ENCODE peak calls at places on chromosomes 16 and 17, in nine cellular contexts. One of them, this sample, is unnamed.

GRCh38 chr16:19071811-19072777 is 4.7 kb downstream of the COQ7 start:
- DNase-seq in A549: peak
- DNase-seq in stomach: peak
- DNase-seq in tibial nerve: no peak
- DNase-seq in endothelial cell of umbilical vein: peak
- DNase-seq in H1: no peak
- DNase-seq in suprapubic skin: peak
- DNase-seq in uterus: no peak
- DNase-seq in testis: peak
- DNase-seq in this sample: no peak

GRCh38 chr17:76585048-76585648 is 512 bp downstream of the ST6GALNAC2 start:
- DNase-seq in stomach: peak
- DNase-seq in H1: no peak
- DNase-seq in suprapubic skin: no peak
- DNase-seq in A549: no peak
- DNase-seq in uterus: no peak
- DNase-seq in testis: no peak
- DNase-seq in endothelial cell of umbilical vein: no peak
- DNase-seq in tibial nerve: no peak
- DNase-seq in this sample: no peak

GRCh38 chr16:67673712-67674580 is 7.3 kb downstream of the C16orf86 start:
- DNase-seq in tibial nerve: peak
- DNase-seq in suprapubic skin: no peak
- DNase-seq in endothelial cell of umbilical vein: peak
- DNase-seq in testis: peak
- DNase-seq in A549: no peak
- DNase-seq in stomach: peak
- DNase-seq in H1: no peak
- DNase-seq in uterus: peak
- DNase-seq in this sample: peak

GRCh38 chr17:50598487-50598886 is 36.2 kb upstream of the ABCC3 start:
- DNase-seq in suprapubic skin: no peak
- DNase-seq in testis: no peak
- DNase-seq in H1: no peak
- DNase-seq in A549: no peak
- DNase-seq in tibial nerve: no peak
- DNase-seq in uterus: no peak
- DNase-seq in endothelial cell of umbilical vein: no peak
- DNase-seq in stomach: no peak
- DNase-seq in this sample: no peak

GRCh38 chr16:29021471-29021870 is 36.6 kb downstream of the LAT start:
- DNase-seq in A549: no peak
- DNase-seq in stomach: no peak
- DNase-seq in tibial nerve: no peak
- DNase-seq in H1: no peak
- DNase-seq in testis: no peak
- DNase-seq in suprapubic skin: no peak
- DNase-seq in endothelial cell of umbilical vein: no peak
- DNase-seq in uterus: no peak
- DNase-seq in this sample: no peak

GRCh38 chr16:67694611-67695010 is 24.5 kb downstream of the GFOD2 start:
- DNase-seq in stomach: no peak
- DNase-seq in endothelial cell of umbilical vein: no peak
- DNase-seq in suprapubic skin: no peak
- DNase-seq in uterus: no peak
- DNase-seq in H1: no peak
- DNase-seq in testis: no peak
- DNase-seq in tibial nerve: no peak
- DNase-seq in A549: no peak
- DNase-seq in this sample: no peak

GRCh38 chr17:8991514-8992285 is 26.2 kb upstream of the PIK3R5 start:
- DNase-seq in stomach: peak
- DNase-seq in testis: peak
- DNase-seq in H1: no peak
- DNase-seq in A549: peak
- DNase-seq in tibial nerve: peak
- DNase-seq in suprapubic skin: peak
- DNase-seq in uterus: peak
- DNase-seq in endothelial cell of umbilical vein: peak
- DNase-seq in this sample: peak

GRCh38 chr17:12180644-12181261 is 160.1 kb downstream of the MAP2K4 start:
- DNase-seq in A549: peak
- DNase-seq in suprapubic skin: no peak
- DNase-seq in endothelial cell of umbilical vein: peak
- DNase-seq in testis: peak
- DNase-seq in tibial nerve: no peak
- DNase-seq in H1: no peak
- DNase-seq in uterus: peak
- DNase-seq in stomach: no peak
- DNase-seq in this sample: peak

GRCh38 chr17:21815352-21816063 is 123.2 kb downstream of the KCNJ18 start:
- DNase-seq in uterus: no peak
- DNase-seq in A549: no peak
- DNase-seq in tibial nerve: no peak
- DNase-seq in testis: no peak
- DNase-seq in stomach: no peak
- DNase-seq in H1: no peak
- DNase-seq in endothelial cell of umbilical vein: no peak
- DNase-seq in suprapubic skin: no peak
- DNase-seq in this sample: no peak

GRCh38 chr16:25066747-25067631 is 44.6 kb upstream of the LCMT1 start:
- DNase-seq in suprapubic skin: peak
- DNase-seq in uterus: peak
- DNase-seq in A549: peak
- DNase-seq in stomach: peak
- DNase-seq in H1: peak
- DNase-seq in testis: peak
- DNase-seq in tibial nerve: peak
- DNase-seq in endothelial cell of umbilical vein: peak
- DNase-seq in this sample: peak
- TF ChIP-seq POLR2A in suprapubic skin: peak
- TF ChIP-seq POLR2A in uterus: peak
- TF ChIP-seq POLR2A in A549: peak
- TF ChIP-seq POLR2A in stomach: no peak
- TF ChIP-seq POLR2A in H1: peak
- TF ChIP-seq POLR2A in testis: peak
- TF ChIP-seq POLR2A in tibial nerve: peak
- TF ChIP-seq POLR2A in endothelial cell of umbilical vein: peak
- TF ChIP-seq POLR2A in this sample: peak

GRCh38 chr17:75128694-75129505 is 2.6 kb downstream of the NT5C start:
- DNase-seq in uterus: no peak
- DNase-seq in H1: no peak
- DNase-seq in testis: no peak
- DNase-seq in endothelial cell of umbilical vein: no peak
- DNase-seq in tibial nerve: no peak
- DNase-seq in stomach: no peak
- DNase-seq in A549: no peak
- DNase-seq in suprapubic skin: no peak
- DNase-seq in this sample: no peak

GRCh38 chr17:75125984-75126383 is 5.6 kb downstream of the NT5C start:
- DNase-seq in testis: no peak
- DNase-seq in stomach: no peak
- DNase-seq in endothelial cell of umbilical vein: no peak
- DNase-seq in suprapubic skin: no peak
- DNase-seq in uterus: no peak
- DNase-seq in A549: peak
- DNase-seq in H1: no peak
- DNase-seq in tibial nerve: no peak
- DNase-seq in this sample: no peak

GRCh38 chr17:75126954-75127353 is 4.6 kb downstream of the NT5C start:
- DNase-seq in A549: no peak
- DNase-seq in H1: no peak
- DNase-seq in endothelial cell of umbilical vein: no peak
- DNase-seq in testis: no peak
- DNase-seq in tibial nerve: no peak
- DNase-seq in uterus: no peak
- DNase-seq in suprapubic skin: no peak
- DNase-seq in stomach: no peak
- DNase-seq in this sample: no peak

GRCh38 chr17:75124041-75124818 is 7.3 kb downstream of the NT5C start:
- DNase-seq in stomach: peak
- DNase-seq in A549: peak
- DNase-seq in uterus: peak
- DNase-seq in H1: no peak
- DNase-seq in suprapubic skin: no peak
- DNase-seq in tibial nerve: no peak
- DNase-seq in endothelial cell of umbilical vein: peak
- DNase-seq in testis: no peak
- DNase-seq in this sample: peak

GRCh38 chr17:75124819-75125162 is 6.8 kb downstream of the NT5C start:
- DNase-seq in testis: no peak
- DNase-seq in stomach: no peak
- DNase-seq in endothelial cell of umbilical vein: no peak
- DNase-seq in tibial nerve: no peak
- DNase-seq in A549: no peak
- DNase-seq in uterus: no peak
- DNase-seq in suprapubic skin: no peak
- DNase-seq in H1: no peak
- DNase-seq in this sample: no peak
- TF ChIP-seq POLR2A in testis: no peak
- TF ChIP-seq POLR2A in stomach: no peak
- TF ChIP-seq POLR2A in endothelial cell of umbilical vein: no peak
- TF ChIP-seq POLR2A in tibial nerve: no peak
- TF ChIP-seq POLR2A in A549: no peak
- TF ChIP-seq POLR2A in uterus: no peak
- TF ChIP-seq POLR2A in suprapubic skin: no peak
- TF ChIP-seq POLR2A in H1: no peak
- TF ChIP-seq POLR2A in this sample: no peak

GRCh38 chr17:48471807-48472484 is 41.9 kb upstream of the SKAP1 start:
- DNase-seq in uterus: no peak
- DNase-seq in stomach: no peak
- DNase-seq in tibial nerve: no peak
- DNase-seq in suprapubic skin: no peak
- DNase-seq in H1: no peak
- DNase-seq in testis: no peak
- DNase-seq in endothelial cell of umbilical vein: no peak
- DNase-seq in A549: no peak
- DNase-seq in this sample: no peak
- TF ChIP-seq POLR2A in uterus: no peak
- TF ChIP-seq POLR2A in stomach: no peak
- TF ChIP-seq POLR2A in tibial nerve: no peak
- TF ChIP-seq POLR2A in suprapubic skin: no peak
- TF ChIP-seq POLR2A in H1: no peak
- TF ChIP-seq POLR2A in testis: no peak
- TF ChIP-seq POLR2A in endothelial cell of umbilical vein: no peak
- TF ChIP-seq POLR2A in A549: no peak
- TF ChIP-seq POLR2A in this sample: no peak

GRCh38 chr16:1494129-1494640 is 1.0 kb downstream of the TELO2 start:
- DNase-seq in tibial nerve: no peak
- DNase-seq in A549: peak
- DNase-seq in suprapubic skin: peak
- DNase-seq in stomach: peak
- DNase-seq in uterus: no peak
- DNase-seq in testis: peak
- DNase-seq in H1: peak
- DNase-seq in endothelial cell of umbilical vein: peak
- DNase-seq in this sample: no peak

GRCh38 chr16:1492082-1492922 is 858 bp upstream of the TELO2 start:
- DNase-seq in testis: no peak
- DNase-seq in H1: no peak
- DNase-seq in tibial nerve: no peak
- DNase-seq in endothelial cell of umbilical vein: no peak
- DNase-seq in A549: no peak
- DNase-seq in uterus: no peak
- DNase-seq in suprapubic skin: no peak
- DNase-seq in stomach: no peak
- DNase-seq in this sample: no peak

GRCh38 chr16:1494711-1495110 is 1.6 kb downstream of the TELO2 start:
- DNase-seq in H1: no peak
- DNase-seq in uterus: no peak
- DNase-seq in testis: no peak
- DNase-seq in suprapubic skin: peak
- DNase-seq in stomach: no peak
- DNase-seq in endothelial cell of umbilical vein: no peak
- DNase-seq in tibial nerve: no peak
- DNase-seq in A549: no peak
- DNase-seq in this sample: no peak

GRCh38 chr16:1493746-1494094 is 560 bp downstream of the TELO2 start:
- DNase-seq in H1: no peak
- DNase-seq in stomach: no peak
- DNase-seq in tibial nerve: no peak
- DNase-seq in suprapubic skin: no peak
- DNase-seq in uterus: no peak
- DNase-seq in endothelial cell of umbilical vein: peak
- DNase-seq in A549: no peak
- DNase-seq in testis: no peak
- DNase-seq in this sample: peak

DNA sequence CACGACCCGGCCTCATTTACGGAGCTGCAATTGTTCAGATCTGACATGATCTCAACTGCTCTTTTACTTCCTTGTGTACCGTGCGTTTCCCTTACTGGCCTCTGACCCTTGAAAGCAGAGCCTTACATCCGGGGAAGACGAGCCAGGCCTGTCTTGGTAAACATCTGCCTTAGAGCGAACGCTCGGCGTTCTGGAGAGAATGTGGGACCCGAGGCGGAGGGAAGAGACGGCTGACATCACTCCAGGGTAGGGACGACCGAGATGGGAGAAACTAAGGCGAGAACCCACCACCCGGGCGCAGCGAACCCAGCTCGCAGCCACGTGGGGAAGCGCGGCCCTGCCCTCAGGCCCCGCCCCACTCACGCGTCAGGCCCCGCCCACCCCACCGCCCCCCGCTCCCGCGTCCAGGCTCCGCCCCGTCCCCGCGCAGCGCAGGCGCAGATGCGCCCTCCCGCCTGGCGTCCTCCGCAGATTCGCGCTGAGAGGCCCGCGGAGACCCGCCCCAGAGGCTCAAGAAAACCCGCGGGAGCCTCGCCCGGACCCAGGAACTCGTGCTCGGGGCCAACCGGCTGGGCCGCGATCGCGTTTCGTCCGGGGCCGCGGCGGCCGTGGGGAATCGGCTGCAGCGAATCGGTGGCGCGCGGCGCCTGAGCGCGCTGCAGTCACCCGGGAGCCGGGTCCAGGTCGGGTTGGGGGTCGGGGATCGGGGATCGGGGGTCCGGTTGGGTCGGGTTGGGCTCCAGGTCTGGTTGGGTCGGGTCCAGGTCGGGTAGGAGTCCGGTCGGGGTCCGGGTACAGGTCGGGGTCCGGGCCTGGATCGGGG is at the start of gene TELO2:
- DNase-seq in testis: peak
- DNase-seq in tibial nerve: peak
- DNase-seq in suprapubic skin: peak
- DNase-seq in endothelial cell of umbilical vein: peak
- DNase-seq in stomach: peak
- DNase-seq in uterus: peak
- DNase-seq in A549: peak
- DNase-seq in H1: peak
- DNase-seq in this sample: peak
- TF ChIP-seq POLR2A in testis: no peak
- TF ChIP-seq POLR2A in tibial nerve: peak
- TF ChIP-seq POLR2A in suprapubic skin: no peak
- TF ChIP-seq POLR2A in endothelial cell of umbilical vein: peak
- TF ChIP-seq POLR2A in stomach: no peak
- TF ChIP-seq POLR2A in uterus: no peak
- TF ChIP-seq POLR2A in A549: peak
- TF ChIP-seq POLR2A in H1: no peak
- TF ChIP-seq POLR2A in this sample: no peak

GRCh38 chr16:70377782-70378181 is 31.1 kb downstream of the DDX19A start:
- DNase-seq in uterus: no peak
- DNase-seq in suprapubic skin: no peak
- DNase-seq in tibial nerve: no peak
- DNase-seq in testis: no peak
- DNase-seq in stomach: no peak
- DNase-seq in H1: no peak
- DNase-seq in A549: no peak
- DNase-seq in endothelial cell of umbilical vein: no peak
- DNase-seq in this sample: no peak
- TF ChIP-seq POLR2A in uterus: no peak
- TF ChIP-seq POLR2A in suprapubic skin: no peak
- TF ChIP-seq POLR2A in tibial nerve: no peak
- TF ChIP-seq POLR2A in testis: no peak
- TF ChIP-seq POLR2A in stomach: no peak
- TF ChIP-seq POLR2A in H1: no peak
- TF ChIP-seq POLR2A in A549: no peak
- TF ChIP-seq POLR2A in endothelial cell of umbilical vein: no peak
- TF ChIP-seq POLR2A in this sample: no peak

This sample was measured in H54.